ENCODE peak calls at places on chromosome X, in seven cellular contexts. One of them, this sample, is unnamed.

GRCh38 chrX:53682885-53683555 is 3.5 kb downstream of the HUWE1 start:
- DNase-seq in HCT116: no peak
- DNase-seq in lung: peak
- DNase-seq in tibial artery: peak
- DNase-seq in fibroblast of lung: peak
- DNase-seq in upper lobe of right lung: no peak
- DNase-seq in transverse colon: peak
- DNase-seq in this sample: peak

GRCh38 chrX:69238153-69238959 is 73.1 kb upstream of the PJA1 start:
- DNase-seq in HCT116: no peak
- DNase-seq in lung: no peak
- DNase-seq in tibial artery: no peak
- DNase-seq in fibroblast of lung: no peak
- DNase-seq in upper lobe of right lung: no peak
- DNase-seq in transverse colon: no peak
- DNase-seq in this sample: no peak

GRCh38 chrX:39760930-39761329 is 336.8 kb downstream of the BCOR start:
- DNase-seq in HCT116: no peak
- DNase-seq in lung: no peak
- DNase-seq in tibial artery: no peak
- DNase-seq in fibroblast of lung: no peak
- DNase-seq in upper lobe of right lung: no peak
- DNase-seq in transverse colon: no peak
- DNase-seq in this sample: peak

GRCh38 chrX:56216332-56216731 is 15.8 kb upstream of the KLF8 start:
- DNase-seq in HCT116: no peak
- DNase-seq in lung: no peak
- DNase-seq in tibial artery: no peak
- DNase-seq in fibroblast of lung: no peak
- DNase-seq in upper lobe of right lung: no peak
- DNase-seq in transverse colon: no peak
- DNase-seq in this sample: no peak

GRCh38 chrX:64975989-64976672 is at the start of gene ZC4H2:
- DNase-seq in HCT116: peak
- DNase-seq in lung: peak
- DNase-seq in tibial artery: peak
- DNase-seq in fibroblast of lung: peak
- DNase-seq in upper lobe of right lung: peak
- DNase-seq in transverse colon: peak
- DNase-seq in this sample: peak

GRCh38 chrX:72393836-72394517 is 88.3 kb upstream of the CITED1 start:
- DNase-seq in HCT116: no peak
- DNase-seq in lung: no peak
- DNase-seq in tibial artery: no peak
- DNase-seq in fibroblast of lung: peak
- DNase-seq in upper lobe of right lung: no peak
- DNase-seq in transverse colon: no peak
- DNase-seq in this sample: no peak

GRCh38 chrX:74382613-74383012 is 38.7 kb upstream of the SLC16A2 start:
- DNase-seq in HCT116: peak
- DNase-seq in lung: peak
- DNase-seq in tibial artery: peak
- DNase-seq in fibroblast of lung: peak
- DNase-seq in upper lobe of right lung: peak
- DNase-seq in transverse colon: peak
- DNase-seq in this sample: peak

GRCh38 chrX:38805294-38806053 is 4.2 kb downstream of the MID1IP1 start:
- DNase-seq in HCT116: no peak
- DNase-seq in lung: peak
- DNase-seq in tibial artery: peak
- DNase-seq in fibroblast of lung: peak
- DNase-seq in upper lobe of right lung: peak
- DNase-seq in transverse colon: peak
- DNase-seq in this sample: peak

GRCh38 chrX:108199691-108200090 is 108.1 kb downstream of the ATG4A start:
- DNase-seq in HCT116: peak
- DNase-seq in lung: no peak
- DNase-seq in tibial artery: no peak
- DNase-seq in fibroblast of lung: peak
- DNase-seq in upper lobe of right lung: no peak
- DNase-seq in transverse colon: no peak
- DNase-seq in this sample: peak
- TF ChIP-seq CTCF in HCT116: peak
- TF ChIP-seq CTCF in lung: peak
- TF ChIP-seq CTCF in tibial artery: peak
- TF ChIP-seq CTCF in fibroblast of lung: peak
- TF ChIP-seq CTCF in upper lobe of right lung: peak
- TF ChIP-seq CTCF in transverse colon: peak
- TF ChIP-seq CTCF in this sample: peak

GRCh38 chrX:154040863-154041262 is 21.2 kb upstream of the IRAK1 start:
- DNase-seq in HCT116: no peak
- DNase-seq in lung: no peak
- DNase-seq in tibial artery: no peak
- DNase-seq in fibroblast of lung: no peak
- DNase-seq in upper lobe of right lung: no peak
- DNase-seq in transverse colon: no peak
- DNase-seq in this sample: no peak
- H3K4me3 ChIP-seq in HCT116: no peak
- H3K4me3 ChIP-seq in lung: no peak
- H3K4me3 ChIP-seq in tibial artery: no peak
- H3K4me3 ChIP-seq in fibroblast of lung: no peak
- H3K4me3 ChIP-seq in upper lobe of right lung: no peak
- H3K4me3 ChIP-seq in transverse colon: no peak
- H3K4me3 ChIP-seq in this sample: no peak

DNA sequence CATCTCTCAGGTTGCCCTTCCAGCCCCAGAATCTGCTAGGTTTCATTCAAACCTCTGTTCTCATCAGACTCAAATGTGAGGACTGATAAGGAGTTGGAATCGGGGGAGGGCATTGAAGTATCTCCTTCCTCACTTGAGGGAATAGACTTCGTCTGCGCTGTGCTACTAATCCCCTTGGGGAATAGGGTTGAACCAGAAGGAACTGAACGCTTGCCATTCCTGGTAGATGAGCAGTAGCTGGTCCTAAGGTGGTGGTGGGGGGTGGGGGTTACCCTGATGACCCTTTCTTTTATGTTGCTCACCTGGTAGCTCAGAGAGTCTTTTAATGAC is 692 bp upstream of the SLC9A7 start:
- DNase-seq in HCT116: no peak
- DNase-seq in lung: no peak
- DNase-seq in tibial artery: no peak
- DNase-seq in fibroblast of lung: peak
- DNase-seq in upper lobe of right lung: no peak
- DNase-seq in transverse colon: no peak
- DNase-seq in this sample: peak
- TF ChIP-seq CTCF in HCT116: no peak
- TF ChIP-seq CTCF in lung: no peak
- TF ChIP-seq CTCF in tibial artery: no peak
- TF ChIP-seq CTCF in fibroblast of lung: no peak
- TF ChIP-seq CTCF in upper lobe of right lung: no peak
- TF ChIP-seq CTCF in transverse colon: peak
- TF ChIP-seq CTCF in this sample: no peak

GRCh38 chrX:23782455-23782854 is 518 bp upstream of the SAT1 start:
- DNase-seq in HCT116: no peak
- DNase-seq in lung: no peak
- DNase-seq in tibial artery: no peak
- DNase-seq in fibroblast of lung: no peak
- DNase-seq in upper lobe of right lung: no peak
- DNase-seq in transverse colon: no peak
- DNase-seq in this sample: no peak
- H3K4me3 ChIP-seq in HCT116: peak
- H3K4me3 ChIP-seq in lung: no peak
- H3K4me3 ChIP-seq in tibial artery: peak
- H3K4me3 ChIP-seq in fibroblast of lung: peak
- H3K4me3 ChIP-seq in upper lobe of right lung: peak
- H3K4me3 ChIP-seq in transverse colon: no peak
- H3K4me3 ChIP-seq in this sample: no peak

DNA sequence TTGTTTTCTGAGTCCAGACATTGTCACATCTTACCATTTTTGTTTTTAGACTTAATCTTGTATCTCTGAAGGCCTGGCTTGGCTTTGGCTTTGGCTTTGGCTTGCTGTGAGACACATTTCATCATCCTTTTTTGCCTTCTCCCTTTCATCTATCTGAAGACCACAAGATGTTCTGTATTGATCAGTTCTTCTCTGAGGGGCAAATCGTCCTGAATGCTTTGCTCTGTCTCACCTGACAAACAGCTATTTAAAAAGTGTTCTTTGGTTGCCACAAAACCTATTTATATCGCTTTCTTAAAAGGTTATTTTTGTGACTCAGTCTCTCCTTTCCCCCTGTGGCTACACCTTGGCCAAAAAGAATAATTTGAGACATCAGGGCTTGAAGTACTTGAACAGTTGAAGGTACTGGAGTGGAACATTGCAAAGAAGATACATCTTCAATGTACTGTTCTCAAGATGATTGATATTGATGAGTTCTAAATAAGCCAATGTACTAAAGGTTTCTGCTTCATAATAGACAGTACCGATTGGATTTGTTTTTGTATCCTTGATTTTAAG is 80.7 kb downstream of the ALG13 start:
- DNase-seq in HCT116: no peak
- DNase-seq in lung: no peak
- DNase-seq in tibial artery: no peak
- DNase-seq in fibroblast of lung: no peak
- DNase-seq in upper lobe of right lung: no peak
- DNase-seq in transverse colon: no peak
- DNase-seq in this sample: no peak
- TF ChIP-seq CTCF in HCT116: no peak
- TF ChIP-seq CTCF in lung: no peak
- TF ChIP-seq CTCF in tibial artery: no peak
- TF ChIP-seq CTCF in fibroblast of lung: no peak
- TF ChIP-seq CTCF in upper lobe of right lung: no peak
- TF ChIP-seq CTCF in transverse colon: no peak
- TF ChIP-seq CTCF in this sample: no peak

DNA sequence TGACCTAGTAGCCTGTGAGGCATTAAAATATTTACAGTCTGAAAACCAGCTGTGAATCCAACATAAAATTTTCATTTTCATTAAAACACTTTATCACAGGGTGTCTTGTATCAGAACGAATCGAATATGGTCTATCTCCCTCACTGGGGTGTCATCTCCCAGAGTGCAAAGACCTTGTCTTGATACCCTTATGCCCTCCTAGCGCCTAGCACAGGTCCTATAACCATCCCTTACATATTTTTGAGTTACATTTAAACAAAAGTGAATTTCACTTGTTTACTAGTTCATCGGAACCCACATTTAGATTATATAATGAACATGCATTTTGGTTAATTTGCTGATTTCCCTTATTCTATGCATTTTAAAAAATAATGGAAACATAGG is 14.0 kb downstream of the DIPK2B start:
- DNase-seq in HCT116: no peak
- DNase-seq in lung: no peak
- DNase-seq in tibial artery: no peak
- DNase-seq in fibroblast of lung: no peak
- DNase-seq in upper lobe of right lung: no peak
- DNase-seq in transverse colon: no peak
- DNase-seq in this sample: no peak
- H3K4me3 ChIP-seq in HCT116: no peak
- H3K4me3 ChIP-seq in lung: no peak
- H3K4me3 ChIP-seq in tibial artery: no peak
- H3K4me3 ChIP-seq in fibroblast of lung: peak
- H3K4me3 ChIP-seq in upper lobe of right lung: no peak
- H3K4me3 ChIP-seq in transverse colon: no peak
- H3K4me3 ChIP-seq in this sample: peak

DNA sequence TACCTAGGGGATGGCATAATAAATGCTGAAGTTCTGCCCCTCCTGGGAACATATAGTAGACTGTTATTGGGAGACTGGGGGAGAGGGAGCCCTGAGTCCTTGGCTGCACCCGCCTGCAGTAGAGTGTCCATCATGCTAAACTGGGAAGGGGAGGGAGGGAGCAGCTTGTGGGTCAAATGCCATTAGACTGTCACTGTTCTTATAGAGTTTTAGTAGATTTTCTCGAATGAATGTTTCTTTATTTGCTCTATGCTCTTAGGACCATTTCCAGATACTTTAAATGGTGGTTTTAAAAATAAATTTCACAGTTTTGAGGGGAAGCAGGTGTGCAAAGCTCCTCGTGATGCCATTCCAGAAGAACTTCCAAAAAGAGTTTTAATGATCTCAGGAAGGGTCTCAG is 111.6 kb upstream of the USP9X start:
- DNase-seq in HCT116: no peak
- DNase-seq in lung: no peak
- DNase-seq in tibial artery: no peak
- DNase-seq in fibroblast of lung: no peak
- DNase-seq in upper lobe of right lung: no peak
- DNase-seq in transverse colon: no peak
- DNase-seq in this sample: no peak
- TF ChIP-seq CTCF in HCT116: no peak
- TF ChIP-seq CTCF in lung: no peak
- TF ChIP-seq CTCF in tibial artery: no peak
- TF ChIP-seq CTCF in fibroblast of lung: no peak
- TF ChIP-seq CTCF in upper lobe of right lung: no peak
- TF ChIP-seq CTCF in transverse colon: no peak
- TF ChIP-seq CTCF in this sample: no peak

DNA sequence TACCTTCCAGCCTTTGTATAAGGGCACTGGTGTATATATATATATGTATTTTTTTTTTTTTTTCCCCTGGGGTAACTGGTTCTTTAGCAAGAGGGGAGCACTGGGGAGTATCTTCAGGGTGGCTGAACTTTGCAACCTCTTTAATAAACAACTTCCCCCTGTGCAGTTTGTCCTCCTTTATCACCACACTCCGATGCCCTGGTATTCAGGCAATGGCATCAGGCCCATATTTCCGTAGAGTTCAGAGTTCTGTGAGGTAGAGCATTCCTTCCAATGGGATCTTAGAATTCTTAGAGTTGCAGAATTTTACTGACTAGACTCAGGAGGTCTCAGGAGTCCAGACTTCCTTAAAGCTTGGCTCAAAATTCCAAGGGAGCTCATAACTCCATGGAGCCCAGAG is 24.6 kb downstream of the NYX start:
- DNase-seq in HCT116: no peak
- DNase-seq in lung: no peak
- DNase-seq in tibial artery: no peak
- DNase-seq in fibroblast of lung: no peak
- DNase-seq in upper lobe of right lung: no peak
- DNase-seq in transverse colon: no peak
- DNase-seq in this sample: no peak
- H3K4me3 ChIP-seq in HCT116: no peak
- H3K4me3 ChIP-seq in lung: no peak
- H3K4me3 ChIP-seq in tibial artery: no peak
- H3K4me3 ChIP-seq in fibroblast of lung: no peak
- H3K4me3 ChIP-seq in upper lobe of right lung: no peak
- H3K4me3 ChIP-seq in transverse colon: no peak
- H3K4me3 ChIP-seq in this sample: no peak

This sample was measured in fibroblast of villous mesenchyme.